ENCODE peak calls at places on chromosome 5, in eight cellular contexts. N, Z, I, A, H, C, Y and P are unnamed samples.

GRCh38 chr5:160685695-160686094 is 166.3 kb downstream of the ATP10B start:
- DNase-seq in C (no peak), I (no peak), Y (peak), A (no peak), Z (no peak), N (peak), H (no peak), P (peak)

GRCh38 chr5:133145436-133146143 is 93.8 kb downstream of the HSPA4 start:
- DNase-seq in C (no peak), H (no peak), I (no peak), A (no peak), Y (no peak), N (no peak), Z (no peak), P (no peak)

GRCh38 chr5:31757813-31758212 is 118.9 kb downstream of the PDZD2 start:
- DNase-seq in C (no peak), H (no peak), I (no peak), A (no peak), N (no peak), Z (no peak), Y (no peak), P (peak)

GRCh38 chr5:173395257-173395932 is 67.2 kb upstream of the STC2 start:
- DNase-seq in C (peak), I (no peak), A (no peak), N (no peak), Z (no peak), Y (peak), H (no peak), P (no peak)

GRCh38 chr5:110209401-110209800 is 517.1 kb downstream of the TMEM232 start:
- DNase-seq in Y (no peak), Z (no peak), H (no peak), N (no peak), I (no peak), C (peak), A (no peak), P (no peak)

GRCh38 chr5:178083942-178084341 is 29.4 kb upstream of the N4BP3 start:
- DNase-seq in C (no peak), Y (no peak), A (no peak), N (no peak), I (no peak), H (no peak), Z (no peak), P (no peak)

GRCh38 chr5:57664700-57665099 is 182.1 kb upstream of the ACTBL2 start:
- DNase-seq in A (no peak), H (no peak), Y (peak), I (no peak), N (no peak), C (no peak), Z (no peak), P (no peak)

GRCh38 chr5:172093965-172094364 is 87.5 kb upstream of the FBXW11 start:
- DNase-seq in N (no peak), H (peak), Y (no peak), C (no peak), I (no peak), A (no peak), Z (peak), P (no peak)

GRCh38 chr5:1346627-1347440 is 1.9 kb upstream of the CLPTM1L start:
- DNase-seq in I (no peak), A (no peak), H (no peak), N (no peak), Y (no peak), C (no peak), Z (no peak), P (no peak)

GRCh38 chr5:78503958-78504357 is 143.5 kb downstream of the SCAMP1 start:
- DNase-seq in I (no peak), C (peak), A (no peak), Y (no peak), Z (no peak), H (no peak), N (no peak), P (no peak)

GRCh38 chr5:173452098-173452497 is 123.9 kb upstream of the STC2 start:
- DNase-seq in Y (peak), C (peak), H (peak), A (peak), Z (peak), I (no peak), N (peak), P (no peak)

GRCh38 chr5:127002390-127002789 is 28.0 kb downstream of the MARCHF3 start:
- DNase-seq in Y (no peak), H (no peak), Z (no peak), A (no peak), C (peak), N (no peak), I (no peak), P (no peak)

GRCh38 chr5:51279983-51280382 is 103.3 kb upstream of the ISL1 start:
- DNase-seq in C (no peak), I (no peak), Y (peak), A (no peak), N (no peak), H (no peak), Z (no peak), P (peak)

GRCh38 chr5:170747851-170748250 is 35.7 kb upstream of the GABRP start:
- DNase-seq in A (peak), Z (no peak), I (no peak), C (no peak), Y (peak), H (no peak), N (no peak), P (no peak)

GRCh38 chr5:142922223-142922952 is 152.2 kb downstream of the ARHGAP26 start:
- DNase-seq in N (no peak), C (peak), Z (no peak), I (no peak), A (no peak), H (no peak), Y (peak), P (peak)

GRCh38 chr5:99664972-99665371 is 736.2 kb upstream of the CHD1 start:
- DNase-seq in Y (no peak), A (no peak), H (no peak), N (no peak), Z (no peak), C (no peak), I (no peak), P (no peak)
- TF ChIP-seq CTCF in Y (no peak), A (no peak), H (no peak), N (no peak), Z (no peak), C (no peak), I (no peak), P (no peak)

GRCh38 chr5:14142202-14142855 is 813 bp upstream of the TRIO start:
- DNase-seq in Z (no peak), A (no peak), H (no peak), I (no peak), Y (no peak), N (no peak), C (no peak), P (no peak)

GRCh38 chr5:14142856-14143508 is at the start of gene TRIO:
- DNase-seq in Z (peak), Y (peak), H (peak), I (peak), C (peak), N (peak), A (peak), P (peak)

GRCh38 chr5:14143509-14143842 is 334 bp downstream of the TRIO start:
- DNase-seq in C (no peak), N (no peak), I (no peak), Z (no peak), H (no peak), Y (peak), A (no peak), P (no peak)

GRCh38 chr5:14143843-14144585 is 872 bp downstream of the TRIO start:
- DNase-seq in N (peak), A (peak), C (peak), Z (peak), H (no peak), I (no peak), Y (peak), P (peak)

GRCh38 chr5:14141764-14142163 is 1.4 kb upstream of the TRIO start:
- DNase-seq in Z (no peak), Y (no peak), N (no peak), C (no peak), A (no peak), H (no peak), I (no peak), P (no peak)
- TF ChIP-seq CTCF in Z (no peak), Y (peak), N (no peak), C (no peak), A (no peak), H (no peak), I (no peak), P (peak)

DNA sequence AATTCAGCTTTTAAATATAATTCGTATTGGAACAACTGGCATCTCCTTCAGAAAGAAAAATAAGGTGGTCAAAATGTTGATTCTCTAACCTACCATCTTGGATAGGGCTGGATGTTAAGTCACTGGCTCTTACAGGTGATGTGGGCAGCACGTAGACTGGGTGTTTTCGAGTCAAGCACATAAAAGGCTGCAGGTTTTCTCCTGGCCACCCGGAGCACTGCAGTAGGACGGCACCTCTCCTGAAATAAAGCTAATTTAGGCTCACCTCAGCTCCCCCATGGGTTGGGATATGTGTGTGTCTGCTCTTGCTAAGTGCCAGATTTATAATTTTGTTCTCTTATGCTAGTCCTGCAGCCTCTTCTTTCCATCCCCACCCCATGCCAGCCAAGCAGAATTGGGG is 80.3 kb downstream of the IQGAP2 start:
- DNase-seq in H (no peak), A (no peak), I (no peak), N (peak), Z (no peak), Y (peak), C (no peak), P (no peak)
- TF ChIP-seq CTCF in H (no peak), A (no peak), I (no peak), N (no peak), Z (no peak), Y (no peak), C (no peak), P (no peak)

GRCh38 chr5:35438288-35438687 is 179.4 kb upstream of the SPEF2 start:
- DNase-seq in C (peak), H (no peak), Z (no peak), I (no peak), A (no peak), Y (no peak), N (no peak), P (no peak)

GRCh38 chr5:35430381-35431162 is 187.1 kb upstream of the SPEF2 start:
- DNase-seq in N (peak), Y (no peak), H (no peak), I (no peak), C (no peak), A (no peak), Z (no peak), P (peak)

GRCh38 chr5:35440409-35440808 is 177.3 kb upstream of the SPEF2 start:
- DNase-seq in N (no peak), C (no peak), A (no peak), H (no peak), Z (no peak), Y (no peak), I (no peak), P (no peak)

GRCh38 chr5:35438786-35439185 is 178.9 kb upstream of the SPEF2 start:
- DNase-seq in Y (no peak), I (no peak), A (no peak), Z (no peak), C (peak), N (no peak), H (no peak), P (no peak)

GRCh38 chr5:35436441-35437057 is 181.1 kb upstream of the SPEF2 start:
- DNase-seq in A (no peak), Z (no peak), C (peak), Y (peak), N (peak), H (no peak), I (no peak), P (peak)
- TF ChIP-seq CTCF in A (peak), Z (peak), C (peak), Y (peak), N (no peak), H (peak), I (no peak), P (peak)

DNA sequence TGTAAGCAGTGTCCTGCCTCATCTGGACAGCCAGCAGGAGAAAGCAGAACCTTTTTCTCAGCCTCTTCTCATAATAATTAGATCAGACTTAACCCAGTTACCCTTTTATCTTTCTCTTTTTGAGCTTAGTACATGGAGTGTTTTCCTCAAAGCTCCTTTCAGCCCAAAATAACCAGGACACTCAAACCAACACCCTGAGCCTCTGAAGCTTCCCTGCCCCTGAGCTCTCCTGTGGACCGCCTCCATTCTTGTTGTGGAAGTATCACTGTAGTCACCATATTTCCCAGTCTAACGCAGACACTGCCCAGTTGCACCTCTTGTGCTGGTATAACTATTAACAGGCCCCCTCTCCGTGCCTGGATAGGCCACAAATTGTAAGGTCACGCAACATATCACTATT is 53.8 kb upstream of the ZNF622 start:
- DNase-seq in A (no peak), I (no peak), N (no peak), C (no peak), Y (no peak), Z (no peak), H (no peak), P (no peak)
- TF ChIP-seq CTCF in A (no peak), I (no peak), N (no peak), C (no peak), Y (no peak), Z (no peak), H (no peak), P (no peak)

GRCh38 chr5:5320062-5320805 is 102.2 kb upstream of the ICE1 start:
- DNase-seq in Z (no peak), Y (no peak), C (no peak), A (no peak), H (no peak), I (no peak), N (no peak), P (no peak)

GRCh38 chr5:5316333-5316732 is 106.1 kb upstream of the ICE1 start:
- DNase-seq in I (no peak), H (no peak), A (no peak), C (peak), N (no peak), Y (no peak), Z (no peak), P (no peak)

GRCh38 chr5:5321137-5321536 is 101.3 kb upstream of the ICE1 start:
- DNase-seq in I (no peak), Y (no peak), Z (no peak), A (no peak), N (no peak), C (no peak), H (no peak), P (no peak)

GRCh38 chr5:5317976-5318375 is 104.5 kb upstream of the ICE1 start:
- DNase-seq in Z (no peak), N (no peak), A (no peak), Y (no peak), I (no peak), C (no peak), H (no peak), P (no peak)

GRCh38 chr5:5318426-5319205 is 103.9 kb upstream of the ICE1 start:
- DNase-seq in C (peak), N (no peak), Z (no peak), I (no peak), Y (no peak), A (no peak), H (no peak), P (no peak)
- TF ChIP-seq CTCF in C (no peak), N (no peak), Z (no peak), I (no peak), Y (no peak), A (no peak), H (no peak), P (no peak)

GRCh38 chr5:155728857-155729683 is 597.9 kb upstream of the SGCD start:
- DNase-seq in I (no peak), Y (peak), C (peak), A (no peak), H (no peak), N (no peak), Z (peak), P (peak)
- TF ChIP-seq CTCF in I (no peak), Y (no peak), C (no peak), A (peak), H (no peak), N (no peak), Z (no peak), P (no peak)